ENCODE peak calls at places on chromosomes 2 and 18, in six cellular contexts. N is K562, M is A549, O is HepG2, A is endothelial cell of umbilical vein, R is GM12878. X is an unnamed sample.
A peak's percentile ranks its signal among the peaks of the same experiment; 100 is the strongest.

GRCh38 chr2:20675701-20676352 is 8.9 kb downstream of the GDF7 start:
- DNase-seq in M (peak; percentile 41), A (no peak), N (no peak), O (peak; percentile 78), R (peak; percentile 15), X (peak; percentile 42)

GRCh38 chr2:32246911-32247310 is 17.8 kb downstream of the NLRC4 start:
- DNase-seq in O (no peak), N (no peak), M (no peak), R (no peak), A (no peak), X (no peak)

GRCh38 chr2:128813352-128814034 is 494.8 kb upstream of the HS6ST1 start:
- DNase-seq in A (no peak), O (no peak), M (no peak), R (no peak), N (no peak), X (no peak)

GRCh38 chr18:63883617-63884016 is 3.9 kb upstream of the SERPINB2 start:
- DNase-seq in R (no peak), N (no peak), O (no peak), A (no peak), M (no peak), X (no peak)

GRCh38 chr2:237403024-237403882 is 10.7 kb downstream of the COL6A3 start:
- DNase-seq in O (no peak), M (no peak), N (no peak), R (no peak), A (no peak), X (no peak)

GRCh38 chr18:60892441-60892840 is 440.8 kb upstream of the CDH20 start:
- DNase-seq in A (peak; percentile 30), O (no peak), N (no peak), R (no peak), M (no peak), X (no peak)

GRCh38 chr2:238955648-238956531 is 108.0 kb downstream of the TWIST2 start:
- DNase-seq in M (no peak), R (no peak), O (no peak), A (peak; percentile 31), N (no peak), X (no peak)

GRCh38 chr2:120929829-120930228 is 194.2 kb downstream of the GLI2 start:
- DNase-seq in M (no peak), N (no peak), A (no peak), R (no peak), O (no peak), X (no peak)

GRCh38 chr2:126175222-126175621 is 480.7 kb upstream of the GYPC start:
- DNase-seq in A (no peak), M (no peak), N (no peak), R (no peak), O (no peak), X (no peak)

GRCh38 chr2:74618410-74619083 is 29.6 kb downstream of the M1AP start:
- DNase-seq in N (no peak), M (no peak), O (no peak), R (no peak), A (no peak), X (no peak)

GRCh38 chr18:40250218-40250617 is 1704.8 kb upstream of the PIK3C3 start:
- DNase-seq in N (no peak), M (no peak), O (no peak), R (no peak), A (no peak), X (no peak)

GRCh38 chr2:9237831-9238230 is 31.2 kb downstream of the ASAP2 start:
- DNase-seq in A (no peak), M (no peak), R (no peak), N (no peak), O (no peak), X (no peak)

GRCh38 chr18:45954070-45954712 is 12.9 kb downstream of the EPG5 start:
- DNase-seq in O (no peak), A (no peak), M (peak; percentile 1), N (no peak), R (no peak), X (no peak)

GRCh38 chr2:169087757-169088379 is 18.5 kb downstream of the DHRS9 start:
- DNase-seq in O (no peak), M (no peak), N (no peak), A (no peak), R (no peak), X (peak; percentile 68)

GRCh38 chr2:38794235-38794946 is 16.4 kb downstream of the GEMIN6 start:
- DNase-seq in N (no peak), A (no peak), O (peak; percentile 39), M (no peak), R (no peak), X (no peak)

GRCh38 chr2:64787019-64787365 is 133.3 kb upstream of the SERTAD2 start:
- DNase-seq in O (no peak), A (no peak), N (no peak), R (no peak), M (no peak), X (no peak)

GRCh38 chr2:241063093-241063551 is 39.0 kb downstream of the MTERF4 start:
- DNase-seq in N (no peak), O (no peak), A (no peak), R (no peak), M (no peak), X (no peak)

GRCh38 chr2:39516347-39517101 is 79.4 kb upstream of the MAP4K3 start:
- DNase-seq in N (no peak), O (peak; percentile 85), A (peak; percentile 83), R (no peak), M (no peak), X (no peak)

GRCh38 chr2:96195410-96196071 is 13.1 kb downstream of the STARD7 start:
- DNase-seq in N (no peak), A (no peak), O (peak; percentile 35), M (no peak), R (no peak), X (no peak)

GRCh38 chr2:106193491-106193976 is 567 bp downstream of the UXS1 start:
- DNase-seq in N (peak; percentile 26), R (no peak), O (peak; percentile 15), A (peak; percentile 35), M (no peak), X (peak; percentile 59)

GRCh38 chr2:11364565-11364887 is 20.1 kb upstream of the ROCK2 start:
- DNase-seq in A (no peak), N (no peak), M (no peak), R (no peak), O (no peak), X (no peak)

GRCh38 chr2:148644885-148645134 is 259 bp downstream of the EPC2 start:
- DNase-seq in A (no peak), M (no peak), O (no peak), R (no peak), N (no peak), X (no peak)

GRCh38 chr18:25669741-25670140 is 317.8 kb upstream of the ZNF521 start:
- DNase-seq in M (no peak), R (no peak), N (no peak), A (peak; percentile 46), O (no peak), X (no peak)

GRCh38 chr2:11805920-11806319 is 59.5 kb downstream of the LPIN1 start:
- DNase-seq in N (no peak), R (no peak), A (no peak), O (no peak), M (no peak), X (no peak)

GRCh38 chr2:27885246-27885645 is 4.9 kb downstream of the RBKS start:
- DNase-seq in N (no peak), A (no peak), O (no peak), M (no peak), R (no peak), X (no peak)

GRCh38 chr2:199659207-199659606 is 191.8 kb downstream of the FTCDNL1 start:
- DNase-seq in O (no peak), N (peak; percentile 54), A (peak; percentile 17), M (no peak), R (no peak), X (peak; percentile 12)
- TF ChIP-seq MYC in O (no peak), N (no peak), A (no peak), M (no peak), R (no peak), X (no peak)

DNA sequence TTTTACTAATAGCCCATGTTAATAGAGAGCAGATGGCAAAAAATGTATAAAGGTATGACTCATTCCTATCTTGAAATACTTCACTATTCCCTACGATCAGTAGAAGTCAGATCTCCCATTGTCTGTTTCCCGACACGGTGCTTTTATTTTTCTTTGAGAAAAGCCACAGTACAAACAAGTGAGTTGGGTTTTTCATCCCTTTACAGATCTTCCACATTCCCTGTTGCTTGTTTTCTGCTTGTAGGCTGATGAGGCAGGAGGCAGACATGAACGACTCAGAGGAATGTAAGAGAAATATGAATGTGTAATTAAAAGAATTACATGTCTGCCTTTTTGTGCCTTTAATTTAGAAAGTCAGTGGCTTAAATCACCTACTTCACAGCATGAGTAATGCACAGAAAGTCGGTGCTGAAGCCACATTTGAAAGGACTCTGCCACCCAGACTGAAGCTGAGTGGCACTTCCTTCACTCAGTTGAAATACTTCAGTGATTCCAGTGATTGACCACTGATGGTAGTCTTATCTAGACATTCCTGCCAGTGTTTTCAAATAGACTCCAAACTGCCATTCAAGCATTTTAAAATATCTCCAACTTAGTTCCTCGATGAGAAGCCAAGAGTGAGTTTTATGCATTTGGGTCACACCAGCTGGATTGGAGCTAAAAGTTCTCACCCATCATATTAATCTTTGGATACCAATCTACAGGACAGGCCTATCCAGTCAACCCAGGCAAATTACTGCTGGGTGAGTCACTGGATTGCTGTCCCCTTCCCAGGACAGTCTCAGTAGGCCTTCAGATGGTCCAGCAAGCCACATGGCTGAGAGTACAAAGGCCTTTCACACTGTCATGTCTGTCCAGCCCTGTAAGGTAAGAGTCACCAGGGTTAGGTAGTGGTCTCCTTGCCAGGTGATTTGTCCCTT is 79.0 kb downstream of the COLEC12 start:
- DNase-seq in N (no peak), M (no peak), O (peak; percentile 14), R (no peak), A (peak; percentile 60), X (no peak)
- TF ChIP-seq POLR2A in N (no peak), M (no peak), O (no peak), R (no peak), A (no peak), X (no peak)

GRCh38 chr18:59561596-59561995 is 135.6 kb downstream of the CCBE1 start:
- DNase-seq in N (no peak), M (no peak), R (no peak), O (no peak), A (no peak), X (no peak)
- TF ChIP-seq MYC in N (no peak), M (no peak), R (no peak), O (no peak), A (no peak), X (no peak)

DNA sequence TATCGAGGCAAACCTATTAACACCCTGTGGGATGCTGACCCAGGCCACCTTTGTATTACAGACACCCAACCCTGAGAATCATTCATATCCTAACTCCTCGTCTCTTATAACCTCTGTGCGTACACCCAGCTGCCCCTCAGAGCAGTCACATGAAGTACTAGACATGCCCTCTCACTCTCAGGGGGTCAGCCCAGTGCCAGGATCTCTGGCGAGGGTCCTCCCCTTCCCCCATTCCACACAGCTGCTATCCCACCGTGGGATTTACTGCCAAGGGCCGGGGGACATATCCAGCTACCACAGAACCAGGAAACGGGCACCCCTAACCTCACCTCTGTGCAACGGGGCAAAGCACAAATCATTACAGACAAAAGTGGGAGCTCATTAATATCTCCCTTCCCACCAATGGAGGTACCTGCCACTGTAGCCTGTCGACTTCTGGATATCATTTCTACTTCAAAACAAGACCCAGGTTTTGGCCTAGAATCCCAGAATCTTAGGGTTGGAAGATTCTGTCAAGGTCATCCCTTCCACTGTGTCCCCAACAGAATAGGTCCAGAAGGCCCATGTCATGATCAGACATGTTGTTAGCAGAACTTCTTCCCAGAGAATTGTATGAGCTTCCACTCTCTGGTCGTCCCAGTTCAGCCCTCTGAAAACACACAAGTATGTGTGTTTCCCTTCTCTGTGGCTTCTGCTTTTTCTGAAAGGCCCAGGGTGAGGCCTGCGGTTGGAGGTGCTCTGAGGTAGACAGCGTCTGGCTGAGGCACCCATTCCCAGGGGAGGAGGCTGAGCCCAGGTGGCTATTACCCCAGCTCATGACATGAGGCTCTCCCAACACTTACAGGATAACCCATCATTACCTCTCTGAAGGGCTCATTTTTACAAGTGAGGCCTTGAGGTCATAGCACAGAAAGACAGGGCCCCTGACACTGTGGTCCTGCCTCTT is 1.7 kb downstream of the TMBIM1 start:
- DNase-seq in O (no peak), M (no peak), R (peak; percentile 80), A (no peak), N (no peak), X (peak; percentile 79)
- TF ChIP-seq POLR2A in O (no peak), M (no peak), R (no peak), A (no peak), N (no peak), X (no peak)